ENCODE peak calls at places on chromosomes 5 and 9, in ten cellular contexts. Z is activated CD4-positive, alpha-beta T cell treated with anti-CD3 and anti-CD28 coated beads, Interleukin-2, amount 10 ng/mL, durations not matched to agents 7 days and 5 days; H is T-helper 17 cell; V is cardiac fibroblast; P is PC-3; K is mesothelial cell of epicardium; M is left colon; Q is stimulated activated CD4-positive, alpha-beta T cell treated with anti-CD3 and anti-CD28 coated beads, Interleukin-4, amount 100 ng/mL, for 24 hours; W is HuH-7.5; I is stimulated activated CD8-positive, alpha-beta memory T cell treated with anti-CD3 and anti-CD28 coated beads, Interleukin-7, amount 100 ng/mL, for 4 hours. S is an unnamed sample.

GRCh38 chr9:136981588-136982231 is 1.1 kb upstream of the LCNL1 start:
- DNase-seq in V (no peak), Q (no peak), Z (no peak), P (no peak), W (no peak), H (no peak), I (no peak), K (no peak), M (no peak), S (no peak)

GRCh38 chr9:36029765-36030528 is 6.8 kb upstream of the RECK start:
- DNase-seq in Z (no peak), H (no peak), K (no peak), P (peak), I (no peak), W (no peak), V (peak), Q (no peak), M (no peak), S (no peak)

GRCh38 chr9:69444021-69444420 is 119.0 kb downstream of the ENTREP1 start:
- DNase-seq in V (peak), H (no peak), Z (no peak), Q (no peak), I (no peak), W (no peak), P (no peak), K (no peak), M (no peak), S (no peak)

GRCh38 chr5:61048534-61048933 is 103.5 kb downstream of the NDUFAF2 start:
- DNase-seq in Q (no peak), K (no peak), Z (no peak), W (no peak), V (peak), M (no peak), I (no peak), P (peak), H (no peak), S (no peak)

GRCh38 chr5:134458234-134458633 is 46.6 kb upstream of the CDKN2AIPNL start:
- DNase-seq in I (no peak), Q (no peak), V (peak), P (no peak), W (no peak), H (no peak), M (peak), Z (no peak), K (no peak), S (no peak)

GRCh38 chr9:34578241-34579096 is 11.1 kb downstream of the CNTFR start:
- DNase-seq in Z (no peak), W (no peak), K (no peak), H (no peak), Q (no peak), V (peak), M (peak), I (no peak), P (no peak), S (peak)

GRCh38 chr5:179733764-179734126 is 1.1 kb downstream of the MAML1 start:
- DNase-seq in H (no peak), V (no peak), Q (no peak), Z (no peak), W (no peak), I (no peak), M (no peak), K (no peak), P (no peak), S (no peak)

GRCh38 chr9:136225748-136226679 is 19.6 kb downstream of the QSOX2 start:
- DNase-seq in M (peak), V (peak), H (peak), Z (peak), I (peak), P (peak), K (peak), Q (peak), W (peak), S (peak)

GRCh38 chr5:10249948-10250803 is at the start of gene CCT5:
- DNase-seq in Z (peak), V (peak), M (peak), P (peak), W (peak), H (peak), Q (peak), I (peak), K (peak), S (peak)

GRCh38 chr9:97386265-97386633 is 25.6 kb upstream of the TDRD7 start:
- DNase-seq in P (no peak), K (no peak), M (peak), Z (no peak), Q (no peak), H (no peak), W (no peak), I (no peak), V (no peak), S (no peak)

GRCh38 chr9:74322661-74323314 is 174.3 kb upstream of the RORB start:
- DNase-seq in V (no peak), M (no peak), P (no peak), Z (no peak), Q (no peak), H (no peak), W (no peak), K (no peak), I (no peak), S (no peak)

GRCh38 chr5:25301836-25302235 is 657.1 kb upstream of the CDH10 start:
- DNase-seq in H (no peak), V (no peak), W (no peak), Q (no peak), M (no peak), Z (no peak), I (no peak), P (no peak), K (no peak), S (no peak)

GRCh38 chr9:112072721-112073553 is 102.2 kb downstream of the SUSD1 start:
- DNase-seq in Q (no peak), Z (no peak), H (no peak), I (no peak), W (no peak), V (peak), K (no peak), M (no peak), P (peak), S (no peak)

GRCh38 chr5:142783601-142784291 is 13.6 kb downstream of the ARHGAP26 start:
- DNase-seq in W (no peak), M (no peak), Z (peak), K (no peak), I (peak), P (no peak), Q (peak), V (peak), H (no peak), S (no peak)

GRCh38 chr5:75037106-75037505 is 15.3 kb downstream of the GCNT4 start:
- DNase-seq in P (peak), K (no peak), Z (no peak), H (no peak), I (no peak), M (no peak), Q (peak), V (peak), W (peak), S (no peak)

GRCh38 chr5:177132504-177133118 is 962 bp upstream of the NSD1 start:
- DNase-seq in H (peak), Z (peak), W (no peak), P (no peak), M (no peak), I (peak), V (no peak), Q (peak), K (peak), S (no peak)

GRCh38 chr9:123586140-123586735 is 230.2 kb downstream of the CRB2 start:
- DNase-seq in Z (no peak), I (no peak), P (no peak), V (no peak), Q (no peak), H (no peak), W (no peak), M (no peak), K (no peak), S (no peak)

GRCh38 chr9:69805962-69806633 is 14.5 kb upstream of the CFAP95 start:
- DNase-seq in W (no peak), Q (no peak), Z (no peak), M (peak), K (no peak), P (no peak), I (no peak), V (peak), H (no peak), S (no peak)

GRCh38 chr5:128736567-128736966 is 198.5 kb upstream of the FBN2 start:
- DNase-seq in W (no peak), P (peak), K (no peak), Z (no peak), V (peak), M (peak), I (no peak), Q (no peak), H (no peak), S (no peak)

GRCh38 chr9:71814805-71815204 is 46.5 kb upstream of the CEMIP2 start:
- DNase-seq in K (no peak), Q (no peak), P (no peak), H (no peak), V (peak), Z (no peak), W (no peak), M (no peak), I (no peak), S (no peak)

GRCh38 chr5:20538341-20538740 is 550.3 kb upstream of the CDH18 start:
- DNase-seq in P (peak), K (no peak), W (no peak), I (no peak), Z (no peak), V (no peak), H (no peak), M (no peak), Q (no peak), S (no peak)

GRCh38 chr9:87713278-87713989 is 12.5 kb upstream of the CTSL start:
- DNase-seq in Q (peak), P (peak), W (no peak), V (peak), K (no peak), H (no peak), Z (peak), I (peak), M (peak), S (no peak)

GRCh38 chr5:56055859-56056258 is 61.1 kb upstream of the IL6ST start:
- DNase-seq in W (no peak), Z (no peak), V (no peak), P (no peak), M (no peak), H (no peak), K (no peak), I (no peak), Q (no peak), S (no peak)

GRCh38 chr5:14365831-14366435 is 215.7 kb upstream of the OTULINL start:
- DNase-seq in P (peak), M (no peak), Q (no peak), H (no peak), Z (peak), I (no peak), W (no peak), V (no peak), K (no peak), S (no peak)

GRCh38 chr5:146745937-146746577 is 132.5 kb downstream of the PPP2R2B start:
- DNase-seq in K (no peak), Q (no peak), W (no peak), V (no peak), M (no peak), P (no peak), I (no peak), Z (no peak), H (no peak), S (no peak)

GRCh38 chr5:6576861-6577501 is 55.9 kb downstream of the NSUN2 start:
- DNase-seq in K (no peak), I (no peak), H (no peak), W (peak), M (no peak), Z (peak), V (peak), P (peak), Q (no peak), S (no peak)

GRCh38 chr5:31471916-31472315 is 60.0 kb downstream of the DROSHA start:
- DNase-seq in H (no peak), P (no peak), I (no peak), V (peak), Q (no peak), Z (no peak), W (no peak), M (no peak), K (no peak), S (no peak)

GRCh38 chr9:116964258-116964657 is 277.2 kb downstream of the TRIM32 start:
- DNase-seq in V (no peak), I (no peak), W (no peak), P (no peak), Q (no peak), H (no peak), M (no peak), K (no peak), Z (no peak), S (no peak)

GRCh38 chr9:19133549-19134345 is 6.5 kb upstream of the PLIN2 start:
- DNase-seq in I (no peak), P (no peak), V (no peak), Z (no peak), M (no peak), Q (no peak), W (no peak), H (no peak), K (no peak), S (no peak)

GRCh38 chr9:133844876-133845658 is 106.9 kb upstream of the SARDH start:
- DNase-seq in H (no peak), M (no peak), P (no peak), K (no peak), V (peak), Z (no peak), I (no peak), W (no peak), Q (no peak), S (no peak)

S was measured in H1.